ENCODE peak calls at places on chromosomes 6 and 20, in four cellular contexts. B is A549, L is BJ, G is fibroblast of lung. M is an unnamed sample.

GRCh38 chr20:44776977-44777376 is 31.3 kb downstream of the KCNK15 start:
- DNase-seq in B (peak; percentile 18), L (no peak), G (peak; percentile 23), M (no peak)

GRCh38 chr6:122872311-122872710 is 83.3 kb downstream of the SMPDL3A start:
- DNase-seq in B (peak; percentile 48), L (no peak), G (no peak), M (no peak)

GRCh38 chr6:22956029-22956715 is 386.8 kb downstream of the HDGFL1 start:
- DNase-seq in B (no peak), L (no peak), G (no peak), M (no peak)

GRCh38 chr6:20681243-20681684 is 147.0 kb downstream of the CDKAL1 start:
- DNase-seq in B (no peak), L (no peak), G (no peak), M (no peak)

GRCh38 chr6:151436814-151437213 is 15.1 kb downstream of the RMND1 start:
- DNase-seq in B (peak; percentile 20), L (no peak), G (peak; percentile 37), M (no peak)

GRCh38 chr6:54286141-54286540 is 22.1 kb upstream of the TINAG start:
- DNase-seq in B (no peak), L (peak; percentile 18), G (peak; percentile 13), M (no peak)

GRCh38 chr6:36848658-36849441 is 9.6 kb upstream of the CPNE5 start:
- DNase-seq in B (no peak), L (no peak), G (no peak), M (no peak)

GRCh38 chr20:54980321-54980960 is 505.0 kb downstream of the DOK5 start:
- DNase-seq in B (peak; percentile 12), L (no peak), G (no peak), M (no peak)

GRCh38 chr6:157946053-157946617 is 35.5 kb upstream of the SYNJ2 start:
- DNase-seq in B (no peak), L (no peak), G (no peak), M (no peak)

GRCh38 chr20:6006603-6006949 is 47.3 kb downstream of the LRRN4 start:
- DNase-seq in B (no peak), L (no peak), G (no peak), M (no peak)

GRCh38 chr6:170227521-170227983 is 63.3 kb downstream of the DLL1 start:
- DNase-seq in B (no peak), L (no peak), G (no peak), M (no peak)

GRCh38 chr6:166530211-166531045 is 56.0 kb downstream of the RAMACL start:
- DNase-seq in B (peak; percentile 40), L (no peak), G (no peak), M (no peak)

GRCh38 chr20:51480507-51481270 is 61.8 kb downstream of the NFATC2 start:
- DNase-seq in B (no peak), L (no peak), G (no peak), M (no peak)

GRCh38 chr6:156590482-156590881 is 186.7 kb upstream of the ARID1B start:
- DNase-seq in B (no peak), L (no peak), G (no peak), M (no peak)

GRCh38 chr6:4358414-4359107 is 223.2 kb upstream of the ECI2 start:
- DNase-seq in B (peak; percentile 99), L (peak; percentile 98), G (peak; percentile 99), M (peak; percentile 99)

GRCh38 chr20:32522525-32522774 is 62.7 kb downstream of the NOL4L start:
- DNase-seq in B (no peak), L (no peak), G (no peak), M (no peak)

GRCh38 chr20:54207743-54208491 is at the start of gene PFDN4:
- DNase-seq in B (peak; percentile 89), L (no peak), G (peak; percentile 88), M (peak; percentile 10)

GRCh38 chr20:23061713-23062561 is 12.5 kb upstream of the THBD start:
- DNase-seq in B (peak; percentile 75), L (peak; percentile 7), G (peak; percentile 81), M (peak; percentile 12)

GRCh38 chr20:23932256-23932655 is 52.7 kb upstream of the CST5 start:
- DNase-seq in B (no peak), L (no peak), G (no peak), M (no peak)

GRCh38 chr6:38179794-38180430 is 360.4 kb downstream of the ZFAND3 start:
- DNase-seq in B (no peak), L (no peak), G (no peak), M (no peak)

GRCh38 chr6:72522735-72523141 is 99.1 kb upstream of the KCNQ5 start:
- DNase-seq in B (peak; percentile 14), L (no peak), G (no peak), M (no peak)

GRCh38 chr20:8530022-8530421 is 398.0 kb downstream of the PLCB1 start:
- DNase-seq in B (no peak), L (no peak), G (no peak), M (no peak)

GRCh38 chr20:38877483-38877882 is 48.7 kb upstream of the FAM83D start:
- DNase-seq in B (no peak), L (no peak), G (no peak), M (no peak)

GRCh38 chr20:11212288-11212687 is 538.5 kb upstream of the JAG1 start:
- DNase-seq in B (no peak), L (no peak), G (no peak), M (no peak)

GRCh38 chr6:126054258-126054702 is 67.9 kb downstream of the TRMT11 start:
- DNase-seq in B (peak; percentile 43), L (no peak), G (no peak), M (no peak)

GRCh38 chr6:137536104-137536773 is 42.0 kb upstream of the OLIG3 start:
- DNase-seq in B (no peak), L (no peak), G (no peak), M (no peak)

GRCh38 chr20:14536738-14537137 is 199.3 kb upstream of the FLRT3 start:
- DNase-seq in B (no peak), L (no peak), G (no peak), M (no peak)

GRCh38 chr20:21238400-21238799 is 64.7 kb upstream of the XRN2 start:
- DNase-seq in B (no peak), L (no peak), G (no peak), M (no peak)

GRCh38 chr6:85944736-85945135 is 302.1 kb upstream of the SYNCRIP start:
- DNase-seq in B (no peak), L (no peak), G (no peak), M (no peak)

GRCh38 chr6:167079853-167080297 is 43.0 kb upstream of the CCR6 start:
- DNase-seq in B (no peak), L (no peak), G (no peak), M (no peak)

GRCh38 chr6:927157-927556 is 234.2 kb upstream of the EXOC2 start:
- DNase-seq in B (no peak), L (no peak), G (no peak), M (no peak)

GRCh38 chr20:32336918-32337347 is 21.2 kb upstream of the ASXL1 start:
- DNase-seq in B (peak; percentile 57), L (no peak), G (peak; percentile 69), M (no peak)

GRCh38 chr20:59781236-59781635 is 152.2 kb downstream of the SYCP2 start:
- DNase-seq in B (no peak), L (no peak), G (no peak), M (no peak)

GRCh38 chr6:3490622-3490980 is 33.8 kb upstream of the SLC22A23 start:
- DNase-seq in B (no peak), L (no peak), G (no peak), M (no peak)

GRCh38 chr6:169156108-169156821 is 97.4 kb downstream of the THBS2 start:
- DNase-seq in B (no peak), L (no peak), G (peak; percentile 44), M (no peak)

GRCh38 chr20:19973920-19974620 is 43.1 kb upstream of the NAA20 start:
- DNase-seq in B (no peak), L (peak; percentile 51), G (peak; percentile 88), M (no peak)

GRCh38 chr20:39853664-39854063 is 835.4 kb downstream of the MAFB start:
- DNase-seq in B (no peak), L (peak; percentile 64), G (peak; percentile 67), M (no peak)

GRCh38 chr6:143276436-143276835 is 174.1 kb downstream of the ADAT2 start:
- DNase-seq in B (no peak), L (no peak), G (no peak), M (no peak)

GRCh38 chr20:6636209-6637159 is 131.0 kb upstream of the BMP2 start:
- DNase-seq in B (peak; percentile 47), L (no peak), G (peak; percentile 87), M (peak; percentile 7)

GRCh38 chr20:62740286-62741141 is 31.9 kb downstream of the NTSR1 start:
- DNase-seq in B (peak; percentile 70), L (peak; percentile 59), G (peak; percentile 82), M (peak; percentile 24)
- H3K4me3 ChIP-seq in B (no peak overlapping the region), L (no peak overlapping the region), G (no peak overlapping the region), M (peak overlapping the region; percentile 18)

GRCh38 chr6:15553736-15554294 is 109.0 kb downstream of the DTNBP1 start:
- DNase-seq in B (no peak), L (no peak), G (no peak), M (no peak)

GRCh38 chr6:15554728-15555100 is 108.1 kb downstream of the DTNBP1 start:
- DNase-seq in B (no peak), L (no peak), G (no peak), M (no peak)

GRCh38 chr6:15551262-15551661 is 111.6 kb downstream of the DTNBP1 start:
- DNase-seq in B (no peak), L (no peak), G (no peak), M (no peak)

GRCh38 chr6:15551798-15552197 is 111.0 kb downstream of the DTNBP1 start:
- DNase-seq in B (no peak), L (no peak), G (no peak), M (no peak)

GRCh38 chr6:15553031-15553430 is 109.8 kb downstream of the DTNBP1 start:
- DNase-seq in B (no peak), L (no peak), G (no peak), M (no peak)
- TF ChIP-seq CTCF in B (no peak), L (no peak), G (no peak), M (no peak)

GRCh38 chr6:83615025-83615999 is 93.6 kb downstream of the SNAP91 start:
- DNase-seq in B (peak; percentile 36), L (no peak), G (peak; percentile 43), M (peak; percentile 12)
- H3K4me3 ChIP-seq in B (no peak overlapping the region), L (no peak overlapping the region), G (no peak overlapping the region), M (no peak overlapping the region)

GRCh38 chr6:6508603-6509002 is 79.9 kb upstream of the LY86 start:
- DNase-seq in B (no peak), L (no peak), G (no peak), M (no peak)

GRCh38 chr6:6509304-6509703 is 79.2 kb upstream of the LY86 start:
- DNase-seq in B (no peak), L (no peak), G (no peak), M (no peak)

GRCh38 chr6:6503186-6503585 is 85.3 kb upstream of the LY86 start:
- DNase-seq in B (no peak), L (no peak), G (no peak), M (no peak)

DNA sequence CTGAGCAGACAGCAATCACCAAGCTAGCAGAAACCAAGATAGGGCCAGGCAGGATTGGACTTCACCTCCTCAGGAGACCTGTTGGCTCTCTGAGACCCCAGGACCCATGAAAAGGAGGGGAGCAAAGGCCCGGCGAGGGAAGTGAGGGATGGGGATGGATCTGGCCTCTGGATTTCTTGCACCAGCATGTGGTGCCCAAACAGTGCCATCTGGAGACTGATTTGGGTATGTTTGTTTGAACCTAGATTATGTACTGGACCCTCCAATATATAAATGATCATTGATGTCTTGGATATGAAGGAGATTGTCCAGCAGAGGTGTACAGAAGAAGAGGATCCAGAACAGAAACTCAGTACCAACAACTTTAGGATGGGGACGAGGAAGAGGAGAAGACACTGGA is 83.4 kb upstream of the LY86 start:
- DNase-seq in B (no peak), L (no peak), G (no peak), M (no peak)
- TF ChIP-seq CTCF in B (no peak), L (no peak), G (no peak), M (no peak)

M was measured in AG04449.